ENCODE peak calls at places on chromosomes 2 and 18, in ten cellular contexts. E, H, L, V, O, N, F, W, D and T are unnamed samples.

GRCh38 chr2:8518986-8519669 is 162.7 kb upstream of the ID2 start:
- DNase-seq in E (no peak), H (no peak), L (no peak), V (no peak), O (no peak), N (no peak), F (no peak), W (no peak), D (no peak), T (no peak)

GRCh38 chr2:75603477-75603876 is 42.7 kb upstream of the EVA1A start:
- DNase-seq in E (no peak), H (no peak), L (no peak), V (no peak), O (no peak), N (no peak), F (no peak), W (no peak), D (no peak), T (no peak)

GRCh38 chr2:73290049-73290839 is 3.1 kb downstream of the EGR4 start:
- DNase-seq in E (no peak), H (peak; percentile 75), L (no peak), V (no peak), O (peak; percentile 43), N (peak; percentile 62), F (no peak), W (no peak), D (peak; percentile 40), T (no peak)

GRCh38 chr2:133173224-133173623 is 395.0 kb downstream of the NCKAP5 start:
- DNase-seq in E (no peak), H (no peak), L (no peak), V (no peak), O (no peak), N (no peak), F (no peak), W (no peak), D (no peak), T (no peak)

GRCh38 chr2:24912523-24912922 is 7.5 kb downstream of the ADCY3 start:
- DNase-seq in E (no peak), H (no peak), L (no peak), V (no peak), O (no peak), N (no peak), F (no peak), W (no peak), D (no peak), T (no peak)

GRCh38 chr2:88885679-88886402 is 194.4 kb downstream of the RPIA start:
- DNase-seq in E (no peak), H (no peak), L (no peak), V (no peak), O (no peak), N (no peak), F (no peak), W (no peak), D (no peak), T (no peak)

GRCh38 chr18:33010149-33010548 is 237.3 kb upstream of the KLHL14 start:
- DNase-seq in E (no peak), H (no peak), L (no peak), V (no peak), O (peak; percentile 18), N (no peak), F (no peak), W (no peak), D (peak; percentile 59), T (no peak)

GRCh38 chr2:216113572-216113971 is 4.4 kb downstream of the XRCC5 start:
- DNase-seq in E (no peak), H (no peak), L (no peak), V (no peak), O (no peak), N (no peak), F (no peak), W (no peak), D (no peak), T (no peak)

GRCh38 chr2:96099861-96100798 is 16.2 kb downstream of the ADRA2B start:
- DNase-seq in E (no peak), H (no peak), L (peak; percentile 29), V (no peak), O (no peak), N (no peak), F (peak; percentile 46), W (no peak), D (no peak), T (no peak)

GRCh38 chr2:219737270-219737691 is 109.9 kb downstream of the SLC4A3 start:
- DNase-seq in E (no peak), H (peak; percentile 6), L (no peak), V (no peak), O (peak; percentile 48), N (no peak), F (no peak), W (peak; percentile 13), D (peak; percentile 24), T (no peak)

GRCh38 chr2:163554864-163555263 is 180.9 kb downstream of the FIGN start:
- DNase-seq in E (no peak), H (no peak), L (no peak), V (no peak), O (no peak), N (no peak), F (no peak), W (no peak), D (no peak), T (no peak)

GRCh38 chr2:200308421-200309295 is 2.2 kb downstream of the SPATS2L start:
- DNase-seq in E (no peak), H (no peak), L (no peak), V (no peak), O (peak; percentile 53), N (no peak), F (no peak), W (no peak), D (no peak), T (no peak)

GRCh38 chr18:52682260-52682659 is 342.3 kb downstream of the DCC start:
- DNase-seq in E (no peak), H (no peak), L (no peak), V (no peak), O (no peak), N (no peak), F (no peak), W (no peak), D (no peak), T (no peak)

GRCh38 chr2:120346034-120346666 is at the start of gene INHBB:
- DNase-seq in E (no peak), H (peak; percentile 44), L (no peak), V (peak; percentile 51), O (peak; percentile 77), N (peak; percentile 25), F (no peak), W (no peak), D (no peak), T (no peak)

GRCh38 chr18:10420561-10421352 is 33.7 kb upstream of the APCDD1 start:
- DNase-seq in E (no peak), H (no peak), L (no peak), V (no peak), O (peak; percentile 40), N (no peak), F (no peak), W (no peak), D (peak; percentile 7), T (no peak)

GRCh38 chr2:10144771-10145518 is 22.4 kb downstream of the RRM2 start:
- DNase-seq in E (no peak), H (no peak), L (no peak), V (no peak), O (no peak), N (no peak), F (no peak), W (no peak), D (no peak), T (no peak)

GRCh38 chr2:71742953-71743601 is 289.7 kb downstream of the DYSF start:
- DNase-seq in E (peak; percentile 48), H (no peak), L (no peak), V (no peak), O (peak; percentile 85), N (no peak), F (peak; percentile 92), W (no peak), D (peak; percentile 77), T (peak; percentile 54)